ENCODE peak calls at places on chromosomes 12 and 14, in five cellular contexts. Z is HCT116, S is K562, C is HepG2, P is GM12878. K is an unnamed sample.

GRCh38 chr12:26971963-26972362 is 33.7 kb downstream of the FGFR1OP2 start:
- DNase-seq in C (no peak), Z (no peak), S (no peak), P (peak; percentile 72), K (no peak)

GRCh38 chr12:49230176-49230575 is 34.7 kb upstream of the TUBA1C start:
- DNase-seq in S (no peak), C (no peak), Z (no peak), P (no peak), K (no peak)

GRCh38 chr12:91180577-91180976 is 2.0 kb downstream of the DCN start:
- DNase-seq in Z (no peak), P (no peak), C (no peak), S (no peak), K (no peak)

GRCh38 chr12:123608192-123608591 is 6.3 kb downstream of the DDX55 start:
- DNase-seq in C (no peak), P (no peak), S (no peak), Z (no peak), K (no peak)

GRCh38 chr14:79583738-79584405 is 627.4 kb downstream of the DIO2 start:
- DNase-seq in Z (no peak), C (no peak), P (no peak), S (no peak), K (no peak)

GRCh38 chr12:66352899-66353298 is 50.6 kb downstream of the HELB start:
- DNase-seq in C (no peak), P (no peak), S (no peak), Z (no peak), K (no peak)

GRCh38 chr14:70885343-70886014 is 21.8 kb upstream of the PCNX1 start:
- DNase-seq in S (no peak), Z (no peak), C (no peak), P (no peak), K (no peak)

GRCh38 chr12:10182662-10183061 is 3.8 kb downstream of the TMEM52B start:
- DNase-seq in Z (no peak), C (no peak), P (no peak), S (no peak), K (no peak)

GRCh38 chr14:21163721-21164120 is 7.9 kb upstream of the OR5AU1 start:
- DNase-seq in Z (no peak), S (no peak), C (no peak), P (no peak), K (peak; percentile 59)

GRCh38 chr12:98329589-98329988 is 185.8 kb upstream of the TMPO start:
- DNase-seq in Z (no peak), S (no peak), C (no peak), P (no peak), K (no peak)

GRCh38 chr14:66507181-66507721 is 696 bp upstream of the GPHN start:
- DNase-seq in P (no peak), C (no peak), Z (peak; percentile 34), S (no peak), K (peak; percentile 14)

GRCh38 chr14:48382961-48383360 is 707.6 kb upstream of the MDGA2 start:
- DNase-seq in C (no peak), P (no peak), Z (no peak), S (no peak), K (peak; percentile 10)

GRCh38 chr14:65637780-65638179 is 225.2 kb downstream of the FUT8 start:
- DNase-seq in Z (no peak), P (peak; percentile 72), S (no peak), C (no peak), K (no peak)

GRCh38 chr12:92786045-92786444 is 83.3 kb downstream of the PLEKHG7 start:
- DNase-seq in P (no peak), S (no peak), Z (no peak), C (no peak), K (no peak)

GRCh38 chr14:105315211-105315721 is 718 bp downstream of the PACS2 start:
- DNase-seq in P (no peak), S (no peak), C (peak; percentile 41), Z (peak; percentile 27), K (peak; percentile 74)

GRCh38 chr12:39329015-39329414 is 113.9 kb downstream of the KIF21A start:
- DNase-seq in S (no peak), P (no peak), Z (no peak), C (no peak), K (no peak)

GRCh38 chr14:67187210-67187609 is 2.0 kb upstream of the GARIN2 start:
- DNase-seq in S (peak; percentile 9), Z (peak; percentile 83), C (peak; percentile 38), P (no peak), K (no peak)

GRCh38 chr14:96398921-96399320 is 7.0 kb downstream of the AK7 start:
- DNase-seq in Z (no peak), P (no peak), S (no peak), C (no peak), K (no peak)

GRCh38 chr12:3342051-3342450 is 149.0 kb upstream of the PRMT8 start:
- DNase-seq in S (peak; percentile 8), P (no peak), C (no peak), Z (no peak), K (no peak)

GRCh38 chr14:53767566-53767965 is 189.1 kb downstream of the BMP4 start:
- DNase-seq in P (no peak), S (no peak), C (no peak), Z (no peak), K (no peak)

GRCh38 chr12:3329361-3329760 is 161.6 kb upstream of the PRMT8 start:
- DNase-seq in C (no peak), S (no peak), P (no peak), Z (no peak), K (no peak)

GRCh38 chr12:93852067-93852466 is 174.9 kb downstream of the CRADD start:
- DNase-seq in Z (no peak), S (no peak), C (no peak), P (no peak), K (no peak)

DNA sequence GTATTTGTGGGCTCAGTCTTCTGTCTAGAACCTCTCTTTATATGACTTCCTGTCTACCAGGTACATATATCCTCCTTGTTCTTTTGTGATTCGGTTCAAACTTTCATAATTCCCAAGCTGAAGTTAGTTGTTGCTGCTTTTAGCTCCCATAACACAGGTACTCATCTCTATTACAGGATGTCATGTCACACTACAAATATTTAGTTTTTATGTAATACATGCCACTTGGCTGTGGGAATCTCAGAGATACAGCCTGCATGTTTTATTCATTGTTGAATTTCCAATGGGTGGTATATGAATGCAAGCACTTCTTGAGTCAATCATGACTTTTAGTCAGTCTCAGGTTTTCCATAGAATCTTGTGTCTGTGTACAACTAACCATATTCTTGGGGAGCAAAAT is 122.7 kb downstream of the SINHCAF start:
- DNase-seq in P (no peak), C (no peak), Z (no peak), S (no peak), K (no peak)
- TF ChIP-seq JUND in P (no peak), C (no peak), Z (no peak), S (no peak), K (no peak)

GRCh38 chr12:107684990-107685359 is 624 bp upstream of the PWP1 start:
- DNase-seq in Z (peak; percentile 23), C (peak; percentile 96), S (peak; percentile 61), P (no peak), K (peak; percentile 46)
- TF ChIP-seq JUND in Z (no peak), C (no peak), S (no peak), P (no peak), K (no peak)

DNA sequence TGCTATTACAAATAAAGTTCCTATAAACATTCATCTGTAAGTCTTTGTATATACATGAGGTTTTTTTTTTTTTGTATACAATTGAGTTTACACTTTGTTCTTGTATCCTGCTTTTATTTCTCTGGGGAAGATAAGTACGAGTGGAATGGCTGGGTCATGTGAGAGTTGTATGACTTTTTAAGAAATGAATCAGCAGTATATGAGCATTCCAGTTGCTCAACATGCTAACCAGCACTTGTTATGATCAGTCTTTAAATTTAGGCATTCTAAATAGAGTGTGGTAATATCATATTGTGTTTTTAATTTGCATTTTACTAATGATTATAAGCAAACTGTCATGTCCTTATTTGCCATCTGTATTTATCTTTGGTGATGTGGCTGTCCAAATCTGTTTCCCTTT is 44.7 kb upstream of the AMIGO2 start:
- DNase-seq in S (no peak), P (no peak), Z (no peak), C (no peak), K (no peak)
- TF ChIP-seq JUND in S (no peak), P (no peak), Z (no peak), C (no peak), K (no peak)

GRCh38 chr12:79782197-79782890 is 91.6 kb upstream of the PAWR start:
- DNase-seq in C (no peak), Z (no peak), S (no peak), P (no peak), K (no peak)

GRCh38 chr12:79776111-79776510 is 85.3 kb upstream of the PAWR start:
- DNase-seq in C (peak; percentile 7), P (no peak), Z (no peak), S (no peak), K (no peak)

GRCh38 chr12:79775355-79776073 is 84.8 kb upstream of the PAWR start:
- DNase-seq in Z (no peak), C (no peak), S (no peak), P (no peak), K (no peak)

GRCh38 chr12:79773896-79774295 is 83.1 kb upstream of the PAWR start:
- DNase-seq in P (no peak), S (no peak), C (no peak), Z (no peak), K (no peak)

GRCh38 chr12:79778802-79779201 is 88.0 kb upstream of the PAWR start:
- DNase-seq in P (no peak), S (no peak), C (no peak), Z (no peak), K (peak; percentile 10)
- TF ChIP-seq JUND in P (no peak), S (no peak), C (no peak), Z (no peak), K (no peak)

GRCh38 chr12:96240251-96240650 is 46.1 kb downstream of the ELK3 start:
- DNase-seq in P (no peak), S (no peak), Z (no peak), C (no peak), K (no peak)

GRCh38 chr12:96244826-96245225 is 50.7 kb downstream of the ELK3 start:
- DNase-seq in P (no peak), S (no peak), Z (no peak), C (no peak), K (no peak)

GRCh38 chr12:96240656-96241055 is 46.5 kb downstream of the ELK3 start:
- DNase-seq in C (no peak), S (no peak), Z (no peak), P (no peak), K (no peak)

GRCh38 chr12:96241484-96242256 is 47.5 kb downstream of the ELK3 start:
- DNase-seq in S (no peak), P (no peak), Z (no peak), C (no peak), K (no peak)

GRCh38 chr12:96242597-96242996 is 48.4 kb downstream of the ELK3 start:
- DNase-seq in S (peak; percentile 70), C (no peak), P (no peak), Z (no peak), K (no peak)
- TF ChIP-seq JUND in S (no peak), C (no peak), P (no peak), Z (no peak), K (no peak)